ENCODE peak calls at places on chromosomes 4 and X, in four cellular contexts. One of them, this sample, is unnamed.

GRCh38 chrX:85012098-85012497 is 8.4 kb downstream of the APOOL start:
- DNase-seq in A549: no peak
- DNase-seq in cardiac fibroblast: no peak
- DNase-seq in mucosa of descending colon: no peak
- DNase-seq in this sample: no peak

GRCh38 chr4:70463335-70463734 is 8.7 kb upstream of the MUC7 start:
- DNase-seq in mucosa of descending colon: no peak
- DNase-seq in A549: no peak
- DNase-seq in cardiac fibroblast: no peak
- DNase-seq in this sample: no peak

GRCh38 chr4:1172228-1172851 is at the start of gene SPON2:
- DNase-seq in A549: no peak
- DNase-seq in cardiac fibroblast: peak
- DNase-seq in mucosa of descending colon: no peak
- DNase-seq in this sample: no peak

GRCh38 chr4:113260671-113261070 is 211.2 kb downstream of the ANK2 start:
- DNase-seq in cardiac fibroblast: peak
- DNase-seq in mucosa of descending colon: no peak
- DNase-seq in A549: no peak
- DNase-seq in this sample: no peak

GRCh38 chr4:139887962-139888735 is 222.5 kb downstream of the MGST2 start:
- DNase-seq in A549: no peak
- DNase-seq in mucosa of descending colon: no peak
- DNase-seq in cardiac fibroblast: peak
- DNase-seq in this sample: no peak

GRCh38 chr4:100742045-100742444 is 224.2 kb upstream of the EMCN start:
- DNase-seq in A549: peak
- DNase-seq in cardiac fibroblast: peak
- DNase-seq in mucosa of descending colon: no peak
- DNase-seq in this sample: peak

GRCh38 chr4:39349326-39349725 is 16.8 kb downstream of the RFC1 start:
- DNase-seq in cardiac fibroblast: no peak
- DNase-seq in mucosa of descending colon: no peak
- DNase-seq in A549: no peak
- DNase-seq in this sample: no peak

GRCh38 chr4:139171878-139172691 is 4.9 kb downstream of the ELF2 start:
- DNase-seq in mucosa of descending colon: no peak
- DNase-seq in cardiac fibroblast: peak
- DNase-seq in A549: peak
- DNase-seq in this sample: no peak

GRCh38 chrX:120517936-120518335 is 42.8 kb downstream of the CUL4B start:
- DNase-seq in mucosa of descending colon: no peak
- DNase-seq in cardiac fibroblast: peak
- DNase-seq in A549: no peak
- DNase-seq in this sample: peak

GRCh38 chr4:127503111-127503510 is 129.6 kb upstream of the INTU start:
- DNase-seq in mucosa of descending colon: no peak
- DNase-seq in A549: no peak
- DNase-seq in cardiac fibroblast: no peak
- DNase-seq in this sample: peak

GRCh38 chrX:22527302-22527701 is 254.6 kb downstream of the CBLL2 start:
- DNase-seq in mucosa of descending colon: no peak
- DNase-seq in A549: no peak
- DNase-seq in cardiac fibroblast: no peak
- DNase-seq in this sample: no peak

GRCh38 chrX:116232833-116233232 is 62.3 kb downstream of the AGTR2 start:
- DNase-seq in cardiac fibroblast: peak
- DNase-seq in A549: peak
- DNase-seq in mucosa of descending colon: no peak
- DNase-seq in this sample: peak

GRCh38 chr4:32462944-32463343 is 1742.8 kb downstream of the PCDH7 start:
- DNase-seq in A549: peak
- DNase-seq in mucosa of descending colon: peak
- DNase-seq in cardiac fibroblast: peak
- DNase-seq in this sample: no peak

GRCh38 chr4:185296665-185297460 is 87.5 kb downstream of the SNX25 start:
- DNase-seq in cardiac fibroblast: no peak
- DNase-seq in mucosa of descending colon: no peak
- DNase-seq in A549: no peak
- DNase-seq in this sample: no peak

GRCh38 chr4:74501579-74501978 is 56.6 kb downstream of the AREG start:
- DNase-seq in cardiac fibroblast: peak
- DNase-seq in mucosa of descending colon: no peak
- DNase-seq in A549: no peak
- DNase-seq in this sample: peak

GRCh38 chr4:77433102-77433733 is 172.4 kb upstream of the CXCL13 start:
- DNase-seq in mucosa of descending colon: peak
- DNase-seq in A549: peak
- DNase-seq in cardiac fibroblast: peak
- DNase-seq in this sample: no peak

GRCh38 chr4:152106113-152106763 is 345.4 kb upstream of the GATB start:
- DNase-seq in mucosa of descending colon: peak
- DNase-seq in A549: peak
- DNase-seq in cardiac fibroblast: peak
- DNase-seq in this sample: peak

GRCh38 chr4:6620891-6621555 is 19.5 kb upstream of the MRFAP1 start:
- DNase-seq in mucosa of descending colon: no peak
- DNase-seq in cardiac fibroblast: no peak
- DNase-seq in A549: no peak
- DNase-seq in this sample: no peak

GRCh38 chrX:73916931-73917657 is 354.1 kb downstream of the CHIC1 start:
- DNase-seq in mucosa of descending colon: no peak
- DNase-seq in A549: peak
- DNase-seq in cardiac fibroblast: peak
- DNase-seq in this sample: peak

GRCh38 chr4:85078016-85078415 is 111.5 kb upstream of the WDFY3 start:
- DNase-seq in mucosa of descending colon: no peak
- DNase-seq in cardiac fibroblast: no peak
- DNase-seq in A549: no peak
- DNase-seq in this sample: no peak

GRCh38 chrX:134782796-134783195 is 124.5 kb upstream of the PLAC1 start:
- DNase-seq in mucosa of descending colon: no peak
- DNase-seq in A549: peak
- DNase-seq in cardiac fibroblast: peak
- DNase-seq in this sample: no peak

GRCh38 chr4:44446191-44446590 is 2.4 kb downstream of the KCTD8 start:
- DNase-seq in cardiac fibroblast: no peak
- DNase-seq in mucosa of descending colon: no peak
- DNase-seq in A549: no peak
- DNase-seq in this sample: no peak

GRCh38 chr4:54384563-54384962 is 155.5 kb downstream of the PDGFRA start:
- DNase-seq in mucosa of descending colon: peak
- DNase-seq in cardiac fibroblast: peak
- DNase-seq in A549: peak
- DNase-seq in this sample: peak

GRCh38 chr4:98469776-98470175 is 188.6 kb downstream of the TSPAN5 start:
- DNase-seq in mucosa of descending colon: no peak
- DNase-seq in A549: no peak
- DNase-seq in cardiac fibroblast: no peak
- DNase-seq in this sample: no peak

GRCh38 chrX:103063918-103064434 is at the start of gene BEX1:
- DNase-seq in mucosa of descending colon: no peak
- DNase-seq in cardiac fibroblast: peak
- DNase-seq in A549: no peak
- DNase-seq in this sample: no peak

GRCh38 chr4:87092389-87093141 is 127.9 kb downstream of the KLHL8 start:
- DNase-seq in A549: peak
- DNase-seq in cardiac fibroblast: peak
- DNase-seq in mucosa of descending colon: peak
- DNase-seq in this sample: peak

GRCh38 chr4:72312032-72312650 is 256.9 kb downstream of the ADAMTS3 start:
- DNase-seq in A549: peak
- DNase-seq in mucosa of descending colon: peak
- DNase-seq in cardiac fibroblast: peak
- DNase-seq in this sample: peak

GRCh38 chr4:114694770-114695169 is 96.2 kb downstream of the UGT8 start:
- DNase-seq in A549: peak
- DNase-seq in mucosa of descending colon: no peak
- DNase-seq in cardiac fibroblast: peak
- DNase-seq in this sample: peak

GRCh38 chr4:108172780-108173598 is 4.3 kb upstream of the LEF1 start:
- DNase-seq in A549: no peak
- DNase-seq in cardiac fibroblast: peak
- DNase-seq in mucosa of descending colon: peak
- DNase-seq in this sample: no peak

GRCh38 chrX:112731793-112732192 is 52.1 kb upstream of the LHFPL1 start:
- DNase-seq in cardiac fibroblast: peak
- DNase-seq in mucosa of descending colon: no peak
- DNase-seq in A549: no peak
- DNase-seq in this sample: no peak

GRCh38 chr4:110671679-110672078 is 48.8 kb upstream of the PITX2 start:
- DNase-seq in A549: no peak
- DNase-seq in cardiac fibroblast: no peak
- DNase-seq in mucosa of descending colon: no peak
- DNase-seq in this sample: no peak

GRCh38 chrX:110667706-110668105 is 127.9 kb downstream of the CHRDL1 start:
- DNase-seq in cardiac fibroblast: no peak
- DNase-seq in mucosa of descending colon: no peak
- DNase-seq in A549: no peak
- DNase-seq in this sample: no peak

GRCh38 chr4:53592686-53593641 is 1.7 kb upstream of the LNX1 start:
- DNase-seq in cardiac fibroblast: peak
- DNase-seq in mucosa of descending colon: peak
- DNase-seq in A549: peak
- DNase-seq in this sample: no peak

GRCh38 chr4:2416564-2417195 is 1.8 kb downstream of the ZFYVE28 start:
- DNase-seq in cardiac fibroblast: peak
- DNase-seq in mucosa of descending colon: peak
- DNase-seq in A549: no peak
- DNase-seq in this sample: no peak

GRCh38 chr4:46441116-46441859 is 51.4 kb upstream of the GABRA2 start:
- DNase-seq in mucosa of descending colon: no peak
- DNase-seq in A549: no peak
- DNase-seq in cardiac fibroblast: peak
- DNase-seq in this sample: no peak

GRCh38 chrX:124045109-124045508 is 83.6 kb downstream of the STAG2 start:
- DNase-seq in A549: no peak
- DNase-seq in cardiac fibroblast: peak
- DNase-seq in mucosa of descending colon: no peak
- DNase-seq in this sample: no peak

GRCh38 chr4:121227254-121227867 is 63.2 kb upstream of the TNIP3 start:
- DNase-seq in mucosa of descending colon: no peak
- DNase-seq in A549: no peak
- DNase-seq in cardiac fibroblast: no peak
- DNase-seq in this sample: no peak
- TF ChIP-seq CTCF in mucosa of descending colon: no peak
- TF ChIP-seq CTCF in A549: no peak
- TF ChIP-seq CTCF in cardiac fibroblast: no peak
- TF ChIP-seq CTCF in this sample: no peak

GRCh38 chrX:68429216-68429615 is 4.1 kb downstream of the OPHN1 start:
- DNase-seq in mucosa of descending colon: no peak
- DNase-seq in cardiac fibroblast: peak
- DNase-seq in A549: no peak
- DNase-seq in this sample: no peak
- H3K4me3 ChIP-seq in mucosa of descending colon: no peak
- H3K4me3 ChIP-seq in cardiac fibroblast: no peak
- H3K4me3 ChIP-seq in A549: no peak
- H3K4me3 ChIP-seq in this sample: no peak

GRCh38 chr4:175234162-175234561 is 316.0 kb downstream of the ADAM29 start:
- DNase-seq in A549: no peak
- DNase-seq in mucosa of descending colon: no peak
- DNase-seq in cardiac fibroblast: no peak
- DNase-seq in this sample: no peak

GRCh38 chr4:175229154-175229553 is 311.0 kb downstream of the ADAM29 start:
- DNase-seq in A549: no peak
- DNase-seq in mucosa of descending colon: no peak
- DNase-seq in cardiac fibroblast: no peak
- DNase-seq in this sample: no peak
- TF ChIP-seq CTCF in A549: no peak
- TF ChIP-seq CTCF in mucosa of descending colon: no peak
- TF ChIP-seq CTCF in cardiac fibroblast: no peak
- TF ChIP-seq CTCF in this sample: no peak

GRCh38 chr4:94558392-94558920 is 106.7 kb downstream of the PDLIM5 start:
- DNase-seq in cardiac fibroblast: no peak
- DNase-seq in mucosa of descending colon: no peak
- DNase-seq in A549: no peak
- DNase-seq in this sample: no peak
- H3K4me3 ChIP-seq in cardiac fibroblast: no peak
- H3K4me3 ChIP-seq in mucosa of descending colon: no peak
- H3K4me3 ChIP-seq in A549: no peak
- H3K4me3 ChIP-seq in this sample: no peak

DNA sequence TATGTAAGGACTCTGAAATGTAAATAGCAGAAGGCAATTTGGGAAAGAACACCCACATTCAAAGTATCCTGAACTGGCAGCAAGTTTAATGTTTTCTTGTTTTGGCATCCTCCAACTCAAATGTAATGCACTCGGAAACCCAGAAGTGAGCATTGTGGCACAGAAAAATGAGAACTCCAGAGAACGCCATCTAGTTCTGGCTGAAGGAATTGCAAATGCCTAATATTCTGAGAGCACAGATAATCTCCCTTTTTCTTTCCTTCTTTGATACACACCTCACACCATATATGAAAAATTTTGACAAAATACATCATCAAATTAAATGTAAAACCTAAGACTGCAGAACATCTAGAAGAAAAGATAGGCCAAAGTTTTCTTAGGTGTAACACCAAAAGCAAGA is 52.1 kb downstream of the PWWP3B start:
- DNase-seq in A549: no peak
- DNase-seq in cardiac fibroblast: no peak
- DNase-seq in mucosa of descending colon: peak
- DNase-seq in this sample: no peak
- TF ChIP-seq CTCF in A549: peak
- TF ChIP-seq CTCF in cardiac fibroblast: peak
- TF ChIP-seq CTCF in mucosa of descending colon: no peak
- TF ChIP-seq CTCF in this sample: peak

DNA sequence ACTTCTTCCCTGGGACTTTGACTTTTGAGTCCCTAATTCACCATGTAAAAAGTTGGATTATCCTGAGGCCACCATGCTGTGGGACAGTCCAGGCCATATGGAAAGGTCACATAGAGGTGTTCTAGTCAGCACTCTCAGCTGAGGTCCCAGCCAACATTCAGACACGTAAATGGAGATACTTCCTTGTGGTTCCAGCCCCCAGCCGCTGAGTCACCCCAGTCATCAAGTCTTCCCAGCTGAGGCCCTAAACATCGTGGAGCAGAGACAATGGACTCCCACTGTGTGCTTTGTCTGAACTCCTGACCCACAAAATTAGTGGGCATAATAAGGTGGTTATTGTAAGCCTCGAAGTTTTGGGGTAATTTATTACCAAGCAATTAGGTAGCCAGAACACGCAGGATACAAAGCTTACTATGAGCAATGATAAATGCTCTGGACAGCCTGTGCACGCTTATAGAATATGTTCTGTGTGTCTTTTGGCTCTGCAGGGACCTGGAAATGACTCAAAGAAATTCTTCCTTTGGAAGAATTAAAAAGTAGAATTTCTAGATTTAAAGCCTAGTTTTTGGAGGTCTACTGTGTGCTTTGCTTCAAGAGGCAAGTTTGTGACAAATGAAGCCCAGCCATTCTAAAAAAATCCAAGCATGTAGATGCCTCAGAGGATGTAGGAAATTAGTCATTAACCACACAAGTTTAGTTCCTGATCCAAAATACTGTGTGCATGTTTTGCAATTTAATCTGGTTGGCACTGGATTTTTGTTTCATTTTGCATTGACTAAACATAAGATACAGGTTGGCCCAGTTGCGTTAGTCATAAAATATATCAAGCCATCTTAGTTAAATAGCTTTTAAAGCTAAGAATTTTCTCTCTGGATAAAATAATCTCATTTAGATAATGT is 33.3 kb upstream of the SLC9A7 start:
- DNase-seq in mucosa of descending colon: no peak
- DNase-seq in cardiac fibroblast: peak
- DNase-seq in A549: peak
- DNase-seq in this sample: peak
- H3K4me3 ChIP-seq in mucosa of descending colon: no peak
- H3K4me3 ChIP-seq in cardiac fibroblast: no peak
- H3K4me3 ChIP-seq in A549: no peak
- H3K4me3 ChIP-seq in this sample: no peak

This sample was measured in AG09309.